ENCODE peak calls at places on chromosomes 4 and X, in four cellular contexts. C is osteocyte, F is H9, A is Calu3. K is an unnamed sample.

GRCh38 chr4:170400346-170400745 is 310.6 kb upstream of the AADAT start:
- DNase-seq in C (no peak), F (no peak), A (no peak), K (no peak)

GRCh38 chr4:47315346-47315745 is 148.2 kb downstream of the COMMD8 start:
- DNase-seq in C (no peak), F (no peak), A (no peak), K (no peak)

GRCh38 chr4:94877973-94878372 is 120.2 kb downstream of the BMPR1B start:
- DNase-seq in C (no peak), F (no peak), A (no peak), K (no peak)

GRCh38 chr4:2080429-2081300 is 21.5 kb downstream of the NAT8L start:
- DNase-seq in C (peak; percentile 73), F (peak; percentile 21), A (no peak), K (no peak)

GRCh38 chr4:42750091-42750490 is 93.2 kb upstream of the ATP8A1 start:
- DNase-seq in C (no peak), F (no peak), A (no peak), K (no peak)

GRCh38 chr4:38078590-38079381 is 118.6 kb downstream of the PTTG2 start:
- DNase-seq in C (no peak), F (no peak), A (no peak), K (no peak)

GRCh38 chrX:48711162-48711928 is 14.8 kb downstream of the SUV39H1 start:
- DNase-seq in C (no peak), F (no peak), A (no peak), K (no peak)

GRCh38 chr4:157819693-157820464 is 352.9 kb downstream of the GASK1B start:
- DNase-seq in C (no peak), F (no peak), A (no peak), K (no peak)

GRCh38 chr4:87270144-87270543 is 49.7 kb upstream of the KLHL8 start:
- DNase-seq in C (no peak), F (peak; percentile 28), A (peak; percentile 20), K (no peak)

GRCh38 chrX:126376465-126376864 is 176.1 kb downstream of the DCAF12L1 start:
- DNase-seq in C (no peak), F (no peak), A (no peak), K (no peak)

GRCh38 chrX:627510-627964 is 3.1 kb upstream of the SHOX start:
- DNase-seq in C (peak; percentile 73), F (peak; percentile 35), A (no peak), K (no peak)

GRCh38 chrX:35340451-35340850 is 397.9 kb downstream of the FAM47B start:
- DNase-seq in C (no peak), F (no peak), A (no peak), K (no peak)

GRCh38 chrX:40012800-40013682 is 84.7 kb downstream of the BCOR start:
- DNase-seq in C (no peak), F (peak; percentile 64), A (peak; percentile 56), K (peak; percentile 66)

GRCh38 chr4:123667496-123667895 is 270.9 kb downstream of the SPRY1 start:
- DNase-seq in C (no peak), F (no peak), A (no peak), K (no peak)

GRCh38 chrX:23803931-23804381 is 21.0 kb downstream of the SAT1 start:
- DNase-seq in C (no peak), F (no peak), A (peak; percentile 64), K (no peak)

GRCh38 chr4:55032179-55032578 is 93.2 kb downstream of the KDR start:
- DNase-seq in C (no peak), F (no peak), A (no peak), K (no peak)

GRCh38 chrX:105876658-105877057 is 54.3 kb downstream of the NRK start:
- DNase-seq in C (no peak), F (no peak), A (no peak), K (no peak)

GRCh38 chr4:106062452-106062875 is 167.2 kb downstream of the NPNT start:
- DNase-seq in C (no peak), F (no peak), A (peak; percentile 20), K (no peak)

GRCh38 chr4:144709159-144709558 is 63.2 kb downstream of the HHIP start:
- DNase-seq in C (no peak), F (no peak), A (no peak), K (no peak)

GRCh38 chr4:146023334-146023967 is 84.8 kb upstream of the ZNF827 start:
- DNase-seq in C (no peak), F (no peak), A (no peak), K (no peak)

GRCh38 chr4:4457803-4458550 is 71.1 kb downstream of the NSG1 start:
- DNase-seq in C (no peak), F (peak; percentile 41), A (no peak), K (no peak)

GRCh38 chr4:55356991-55357461 is 11.0 kb downstream of the SRD5A3 start:
- DNase-seq in C (no peak), F (no peak), A (no peak), K (no peak)

GRCh38 chr4:183111452-183111885 is 12.4 kb downstream of the WWC2 start:
- DNase-seq in C (no peak), F (no peak), A (no peak), K (no peak)

GRCh38 chr4:123017078-123017477 is 94.7 kb upstream of the NUDT6 start:
- DNase-seq in C (no peak), F (no peak), A (no peak), K (no peak)

GRCh38 chrX:137743414-137743813 is 177.5 kb downstream of the ZIC3 start:
- DNase-seq in C (no peak), F (no peak), A (no peak), K (no peak)

GRCh38 chrX:19772306-19772705 is 115.1 kb downstream of the SH3KBP1 start:
- DNase-seq in C (no peak), F (no peak), A (no peak), K (no peak)

GRCh38 chr4:94649381-94650128 is 108.2 kb upstream of the BMPR1B start:
- DNase-seq in C (no peak), F (no peak), A (no peak), K (no peak)

GRCh38 chrX:12771445-12772069 is 19.7 kb upstream of the PRPS2 start:
- DNase-seq in C (no peak), F (peak; percentile 67), A (peak; percentile 79), K (peak; percentile 64)

GRCh38 chrX:149871940-149872339 is 9.0 kb upstream of the MAGEA8 start:
- DNase-seq in C (no peak), F (peak; percentile 62), A (peak; percentile 69), K (peak; percentile 42)

GRCh38 chrX:29478336-29479069 is 736.9 kb upstream of the MAGEB2 start:
- DNase-seq in C (no peak), F (peak; percentile 46), A (peak; percentile 27), K (peak; percentile 32)

GRCh38 chr4:2363056-2363719 is 55.3 kb downstream of the ZFYVE28 start:
- DNase-seq in C (no peak), F (no peak), A (no peak), K (no peak)

GRCh38 chr4:37715889-37716402 is 29.8 kb upstream of the RELL1 start:
- DNase-seq in C (no peak), F (no peak), A (peak; percentile 34), K (no peak)

GRCh38 chrX:39795591-39795990 is 302.2 kb downstream of the BCOR start:
- DNase-seq in C (no peak), F (no peak), A (no peak), K (no peak)

DNA sequence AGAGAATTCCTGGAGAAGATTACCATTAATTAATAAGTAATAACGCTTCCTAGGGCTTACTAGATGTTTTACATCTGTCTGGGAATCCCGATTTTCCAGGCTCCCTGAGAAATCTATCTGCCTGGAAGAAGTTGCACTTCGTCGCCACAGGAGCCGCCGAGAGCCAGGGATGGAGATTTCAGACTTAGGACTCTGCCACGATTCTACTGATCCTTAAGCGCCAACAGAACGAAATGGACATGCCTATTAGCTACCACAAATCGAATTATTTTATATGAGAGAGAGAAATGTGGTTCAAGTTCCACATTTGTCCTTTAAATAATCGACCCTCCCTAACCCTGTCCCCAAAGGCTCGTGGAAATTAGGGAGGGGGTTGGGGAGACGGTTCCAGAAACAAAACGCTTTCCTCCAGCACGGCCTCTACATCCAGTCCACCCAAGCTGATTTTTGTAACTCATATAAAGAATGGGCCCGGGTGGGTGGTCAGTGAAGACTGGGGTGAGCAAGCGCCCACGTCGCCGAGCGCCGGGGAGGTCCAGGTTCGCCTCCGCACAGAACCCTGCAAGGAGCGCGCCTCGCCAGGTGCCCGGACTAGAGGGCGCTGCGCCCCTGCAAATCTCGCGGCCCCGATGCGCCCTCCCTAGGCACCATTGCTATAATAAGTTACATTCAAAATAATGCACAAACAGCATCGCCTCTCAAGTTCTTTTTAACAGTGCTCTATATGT is 1.9 kb upstream of the FAT1 start:
- DNase-seq in C (peak; percentile 94), F (peak; percentile 70), A (peak; percentile 83), K (peak; percentile 76)
- TF ChIP-seq CTCF in C (peak; percentile 89), F (peak; percentile 82), A (peak; percentile 59), K (peak; percentile 56)

DNA sequence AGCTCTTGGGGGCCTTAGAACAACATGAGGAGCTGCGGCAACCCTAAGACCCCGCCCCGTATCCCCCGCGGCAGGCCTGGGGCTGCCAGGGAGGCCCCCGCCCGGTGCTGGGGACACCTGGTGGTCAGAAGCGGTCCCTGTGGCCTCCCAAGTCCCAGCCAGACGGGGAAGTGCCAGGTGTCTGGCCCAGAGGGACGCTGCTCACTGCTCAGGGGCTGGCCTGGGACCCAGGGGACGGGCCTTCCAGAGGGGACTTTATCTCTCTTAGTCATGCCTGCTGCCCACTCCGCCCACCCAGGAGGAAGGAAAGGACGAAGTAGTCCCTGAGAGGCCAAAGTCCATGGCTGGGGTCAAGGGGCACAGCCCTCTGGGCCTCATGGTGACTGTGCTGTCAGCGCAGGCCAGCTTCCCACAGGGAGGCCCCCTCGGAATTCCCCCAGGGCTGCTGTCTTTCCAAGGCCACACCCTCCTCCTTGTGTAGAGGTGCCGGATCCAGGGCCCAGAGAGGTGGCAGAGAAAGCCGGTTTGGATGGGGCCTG is 31.0 kb upstream of the HTRA3 start:
- DNase-seq in C (no peak), F (peak; percentile 82), A (peak; percentile 33), K (peak; percentile 68)
- TF ChIP-seq CTCF in C (peak; percentile 40), F (peak; percentile 82), A (peak; percentile 54), K (peak; percentile 60)

GRCh38 chr4:71944956-71945355 is 86.8 kb upstream of the NPFFR2 start:
- DNase-seq in C (no peak), F (no peak), A (no peak), K (no peak)
- TF ChIP-seq CTCF in C (no peak), F (no peak), A (no peak), K (no peak)

DNA sequence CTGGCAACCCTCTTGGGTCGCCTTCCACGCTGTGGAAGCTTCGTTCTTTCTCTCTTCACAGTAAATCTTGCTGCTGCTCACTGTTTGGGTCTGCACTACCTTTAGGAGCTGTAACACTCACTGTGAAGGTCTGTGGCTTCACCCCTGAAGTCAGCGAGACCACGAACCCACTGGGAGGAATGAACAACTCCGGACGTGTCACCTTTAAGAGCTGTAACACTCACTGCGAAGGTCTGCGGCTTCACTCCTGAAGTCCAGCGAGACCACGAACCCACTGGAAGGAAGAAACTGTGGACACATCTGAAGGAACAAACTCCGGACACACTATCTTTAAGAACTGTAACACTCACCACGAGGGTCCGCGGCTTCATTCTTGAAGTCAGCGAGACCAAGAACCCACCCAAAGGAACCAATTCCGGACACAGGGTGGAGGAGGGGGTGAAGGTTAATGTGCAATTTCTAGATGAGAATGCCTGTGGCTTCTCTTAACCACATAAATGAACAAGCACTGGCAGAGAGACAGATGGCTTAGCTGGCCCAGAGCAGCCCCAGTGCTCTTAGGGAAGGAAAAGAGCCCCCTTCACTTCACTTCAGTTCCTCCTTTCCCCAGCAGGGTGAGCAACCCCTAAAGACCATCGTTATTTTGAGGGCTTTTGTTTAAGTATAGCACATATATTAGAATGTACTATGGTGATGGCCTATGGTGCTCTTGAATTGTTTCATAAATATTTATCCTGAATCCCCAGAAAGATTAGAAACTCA is 73.0 kb downstream of the LUZP4 start:
- DNase-seq in C (no peak), F (no peak), A (no peak), K (no peak)
- TF ChIP-seq CTCF in C (peak; percentile 28), F (peak; percentile 69), A (no peak), K (no peak)